ENCODE peak calls at places on chromosomes 16 and 17, in four cellular contexts. N is GM12878, U is K562, G is HepG2. Z is an unnamed sample.

GRCh38 chr17:45729284-45729907 is 54.7 kb upstream of the CRHR1 start:
- DNase-seq in N (no peak), U (no peak), G (no peak), Z (no peak)

GRCh38 chr17:48153711-48154642 is 46.4 kb downstream of the SNX11 start:
- DNase-seq in N (no peak), U (peak), G (peak), Z (peak)

GRCh38 chr17:73286863-73287296 is 24.9 kb downstream of the CDC42EP4 start:
- DNase-seq in N (no peak), U (no peak), G (no peak), Z (no peak)

GRCh38 chr16:87684106-87684677 is 81.6 kb downstream of the KLHDC4 start:
- DNase-seq in N (no peak), U (no peak), G (no peak), Z (no peak)

GRCh38 chr17:64608571-64608981 is 53.5 kb downstream of the SMURF2 start:
- DNase-seq in N (no peak), U (no peak), G (no peak), Z (no peak)

GRCh38 chr17:7173687-7174602 is 5.2 kb downstream of the ASGR1 start:
- DNase-seq in N (no peak), U (no peak), G (no peak), Z (no peak)

GRCh38 chr17:8789743-8790142 is 9.4 kb downstream of the MFSD6L start:
- DNase-seq in N (no peak), U (no peak), G (no peak), Z (no peak)

GRCh38 chr17:43026610-43027009 is 1.6 kb downstream of the RND2 start:
- DNase-seq in N (no peak), U (no peak), G (no peak), Z (no peak)

GRCh38 chr16:1900452-1900774 is 17.8 kb downstream of the HS3ST6 start:
- DNase-seq in N (no peak), U (no peak), G (no peak), Z (no peak)
- TF ChIP-seq TARDBP in N (no peak), U (no peak), G (no peak), Z (no peak)

GRCh38 chr17:79046501-79047280 is 22.7 kb downstream of the C1QTNF1 start:
- DNase-seq in N (no peak), U (no peak), G (no peak), Z (no peak)
- TF ChIP-seq TARDBP in N (no peak), U (no peak), G (no peak), Z (no peak)

GRCh38 chr17:82458885-82459424 is 414 bp downstream of the NARF start:
- DNase-seq in N (no peak), U (no peak), G (no peak), Z (no peak)
- TF ChIP-seq TARDBP in N (no peak), U (no peak), G (no peak), Z (no peak)

DNA sequence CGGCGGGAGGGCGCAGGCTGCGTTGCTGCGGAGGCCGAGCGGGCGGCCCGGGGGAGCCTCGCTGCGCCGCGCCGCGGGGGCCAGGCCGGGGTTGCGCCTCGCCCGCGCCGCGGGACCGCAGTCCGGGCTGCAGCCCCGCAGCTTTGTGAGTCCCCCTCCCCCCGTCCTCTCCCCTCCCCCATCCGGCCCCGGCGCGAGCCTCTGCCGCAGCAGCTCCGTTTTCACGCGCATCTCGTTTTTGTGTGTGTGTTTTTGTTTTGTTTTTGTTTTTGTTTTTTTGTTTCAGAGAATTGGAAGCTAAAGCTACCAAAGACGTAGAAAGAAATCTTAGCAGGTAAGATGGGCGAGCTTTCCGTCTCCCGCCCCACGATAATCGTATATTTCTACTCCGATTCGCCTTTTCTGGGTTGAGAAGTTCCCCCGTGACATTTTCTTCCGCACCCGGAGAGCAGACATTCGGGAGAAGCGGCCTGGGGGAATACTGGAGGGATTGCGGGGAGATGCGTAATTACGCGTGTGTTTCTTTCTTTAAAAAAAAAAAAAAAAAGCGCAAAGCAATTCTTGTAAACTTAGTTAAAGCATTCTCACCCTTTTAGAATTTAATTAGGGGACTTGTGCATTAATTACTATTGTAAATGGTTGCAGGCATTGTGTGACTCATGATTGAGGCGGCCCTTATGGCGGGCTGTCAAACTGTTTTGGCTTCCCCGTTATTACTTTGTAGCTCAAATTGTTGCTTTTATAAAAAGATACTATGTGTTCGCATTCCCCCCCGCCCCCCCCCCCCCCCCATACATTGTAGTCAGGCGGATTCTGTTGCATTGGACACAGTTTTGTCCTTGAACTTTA is 740 bp downstream of the TNRC6A start:
- DNase-seq in N (no peak), U (peak), G (no peak), Z (peak)
- TF ChIP-seq TARDBP in N (no peak), U (no peak), G (no peak), Z (no peak)

GRCh38 chr16:85878407-85878806 is 20.6 kb upstream of the IRF8 start:
- DNase-seq in N (no peak), U (no peak), G (no peak), Z (no peak)

GRCh38 chr16:85881436-85881835 is 17.5 kb upstream of the IRF8 start:
- DNase-seq in N (no peak), U (no peak), G (no peak), Z (no peak)

GRCh38 chr16:85879975-85880831 is 18.8 kb upstream of the IRF8 start:
- DNase-seq in N (no peak), U (no peak), G (no peak), Z (no peak)

GRCh38 chr16:85882181-85882810 is 16.7 kb upstream of the IRF8 start:
- DNase-seq in N (no peak), U (no peak), G (no peak), Z (no peak)

GRCh38 chr16:85878875-85879274 is 20.1 kb upstream of the IRF8 start:
- DNase-seq in N (no peak), U (no peak), G (no peak), Z (no peak)
- TF ChIP-seq TARDBP in N (no peak), U (no peak), G (no peak), Z (no peak)

DNA sequence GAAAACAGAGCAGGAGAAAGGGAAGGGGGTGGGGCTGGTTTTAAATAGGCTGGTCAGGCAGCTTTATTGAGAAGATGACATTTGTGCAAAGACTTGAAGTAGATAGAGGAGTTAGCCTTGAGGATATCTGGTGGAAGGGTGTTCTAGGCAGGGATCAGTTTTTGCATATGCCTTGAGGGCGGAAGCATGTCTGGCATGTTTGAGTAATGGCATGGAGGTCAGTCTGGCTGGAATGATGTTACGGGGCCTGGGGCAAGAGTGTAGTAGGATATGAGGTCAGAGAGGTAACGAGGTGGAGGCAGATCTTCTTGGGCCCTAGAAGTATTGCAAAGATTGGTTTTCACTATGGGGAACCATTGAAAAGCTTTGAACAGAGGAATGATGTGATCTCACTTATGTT is 4.8 kb downstream of the RABEP1 start:
- DNase-seq in N (no peak), U (no peak), G (no peak), Z (no peak)
- TF ChIP-seq TARDBP in N (no peak), U (no peak), G (no peak), Z (no peak)

DNA sequence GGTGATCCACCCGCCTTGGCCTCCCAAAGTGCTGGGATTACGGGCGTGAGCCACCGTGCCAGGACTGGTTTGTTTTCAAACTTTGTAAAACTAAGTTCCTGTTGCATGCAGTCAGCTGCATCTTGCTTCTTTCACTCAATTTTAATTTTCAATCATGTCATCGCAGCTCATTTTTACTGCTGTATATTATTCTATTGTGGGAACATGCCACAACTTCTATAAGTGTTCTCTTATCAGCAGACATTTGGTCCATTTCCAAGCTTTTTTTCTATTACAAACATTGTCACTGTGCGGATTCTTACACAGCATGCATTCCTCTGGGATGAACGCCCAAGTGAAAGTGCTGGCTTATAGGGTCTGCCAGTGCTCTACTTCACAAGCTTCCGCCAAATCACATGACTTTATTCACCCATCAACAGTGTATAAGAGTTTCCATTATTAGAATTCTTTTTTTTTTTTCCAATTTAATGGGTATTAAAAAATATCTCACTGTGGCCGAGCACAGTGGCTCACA is 22.7 kb downstream of the GINS3 start:
- DNase-seq in N (no peak), U (no peak), G (no peak), Z (no peak)
- TF ChIP-seq TARDBP in N (no peak), U (no peak), G (no peak), Z (no peak)

Z was measured in HEK293T.